ENCODE peak calls at places on chromosome 2, in nine cellular contexts. One of them, this sample, is unnamed.

GRCh38 chr2:203718087-203718486 is 11.6 kb downstream of the CD28 start:
- DNase-seq in left colon: no peak
- DNase-seq in CD4-positive, alpha-beta T cell: no peak
- DNase-seq in GM06990: peak
- DNase-seq in activated CD4-positive, alpha-beta T cell treated with anti-CD3 and anti-CD28 coated beads, Interleukin-2, amount 50 U/mL, for 24 hours: no peak
- DNase-seq in ovary: no peak
- DNase-seq in neuronal stem cell: no peak
- DNase-seq in PC-3: no peak
- DNase-seq in EH: peak
- DNase-seq in this sample: no peak

GRCh38 chr2:218892693-218893348 is 12.2 kb downstream of the WNT10A start:
- DNase-seq in left colon: peak
- DNase-seq in CD4-positive, alpha-beta T cell: peak
- DNase-seq in GM06990: peak
- DNase-seq in activated CD4-positive, alpha-beta T cell treated with anti-CD3 and anti-CD28 coated beads, Interleukin-2, amount 50 U/mL, for 24 hours: peak
- DNase-seq in ovary: peak
- DNase-seq in neuronal stem cell: peak
- DNase-seq in PC-3: peak
- DNase-seq in EH: peak
- DNase-seq in this sample: peak

GRCh38 chr2:241577413-241578122 is 19.0 kb downstream of the BOK start:
- DNase-seq in left colon: no peak
- DNase-seq in CD4-positive, alpha-beta T cell: no peak
- DNase-seq in GM06990: no peak
- DNase-seq in activated CD4-positive, alpha-beta T cell treated with anti-CD3 and anti-CD28 coated beads, Interleukin-2, amount 50 U/mL, for 24 hours: no peak
- DNase-seq in ovary: peak
- DNase-seq in neuronal stem cell: no peak
- DNase-seq in PC-3: no peak
- DNase-seq in EH: peak
- DNase-seq in this sample: peak

GRCh38 chr2:26251893-26252292 is 7.2 kb downstream of the HADHB start:
- DNase-seq in left colon: no peak
- DNase-seq in CD4-positive, alpha-beta T cell: no peak
- DNase-seq in GM06990: no peak
- DNase-seq in activated CD4-positive, alpha-beta T cell treated with anti-CD3 and anti-CD28 coated beads, Interleukin-2, amount 50 U/mL, for 24 hours: no peak
- DNase-seq in ovary: peak
- DNase-seq in neuronal stem cell: no peak
- DNase-seq in PC-3: no peak
- DNase-seq in EH: no peak
- DNase-seq in this sample: no peak

GRCh38 chr2:175729049-175729706 is 272.9 kb downstream of the LNPK start:
- DNase-seq in left colon: no peak
- DNase-seq in CD4-positive, alpha-beta T cell: no peak
- DNase-seq in GM06990: no peak
- DNase-seq in activated CD4-positive, alpha-beta T cell treated with anti-CD3 and anti-CD28 coated beads, Interleukin-2, amount 50 U/mL, for 24 hours: no peak
- DNase-seq in ovary: no peak
- DNase-seq in neuronal stem cell: no peak
- DNase-seq in PC-3: no peak
- DNase-seq in EH: no peak
- DNase-seq in this sample: no peak

GRCh38 chr2:240733803-240734495 is 42.3 kb downstream of the AQP12A start:
- DNase-seq in left colon: no peak
- DNase-seq in CD4-positive, alpha-beta T cell: no peak
- DNase-seq in GM06990: no peak
- DNase-seq in activated CD4-positive, alpha-beta T cell treated with anti-CD3 and anti-CD28 coated beads, Interleukin-2, amount 50 U/mL, for 24 hours: no peak
- DNase-seq in ovary: no peak
- DNase-seq in neuronal stem cell: no peak
- DNase-seq in PC-3: no peak
- DNase-seq in EH: no peak
- DNase-seq in this sample: no peak

GRCh38 chr2:191758420-191759199 is 80.7 kb downstream of the NABP1 start:
- DNase-seq in left colon: peak
- DNase-seq in CD4-positive, alpha-beta T cell: peak
- DNase-seq in GM06990: peak
- DNase-seq in activated CD4-positive, alpha-beta T cell treated with anti-CD3 and anti-CD28 coated beads, Interleukin-2, amount 50 U/mL, for 24 hours: no peak
- DNase-seq in ovary: no peak
- DNase-seq in neuronal stem cell: peak
- DNase-seq in PC-3: peak
- DNase-seq in EH: peak
- DNase-seq in this sample: peak

GRCh38 chr2:138503087-138503442 is 1.5 kb downstream of the SPOPL start:
- DNase-seq in left colon: no peak
- DNase-seq in CD4-positive, alpha-beta T cell: no peak
- DNase-seq in GM06990: no peak
- DNase-seq in activated CD4-positive, alpha-beta T cell treated with anti-CD3 and anti-CD28 coated beads, Interleukin-2, amount 50 U/mL, for 24 hours: no peak
- DNase-seq in ovary: no peak
- DNase-seq in neuronal stem cell: no peak
- DNase-seq in PC-3: peak
- DNase-seq in EH: no peak
- DNase-seq in this sample: no peak

GRCh38 chr2:240637116-240637900 is 12.0 kb downstream of the GPR35 start:
- DNase-seq in left colon: no peak
- DNase-seq in CD4-positive, alpha-beta T cell: no peak
- DNase-seq in GM06990: no peak
- DNase-seq in activated CD4-positive, alpha-beta T cell treated with anti-CD3 and anti-CD28 coated beads, Interleukin-2, amount 50 U/mL, for 24 hours: no peak
- DNase-seq in ovary: no peak
- DNase-seq in neuronal stem cell: no peak
- DNase-seq in PC-3: no peak
- DNase-seq in EH: no peak
- DNase-seq in this sample: peak

GRCh38 chr2:167249197-167249596 is 360.9 kb downstream of the XIRP2 start:
- DNase-seq in left colon: no peak
- DNase-seq in CD4-positive, alpha-beta T cell: no peak
- DNase-seq in GM06990: no peak
- DNase-seq in activated CD4-positive, alpha-beta T cell treated with anti-CD3 and anti-CD28 coated beads, Interleukin-2, amount 50 U/mL, for 24 hours: no peak
- DNase-seq in ovary: no peak
- DNase-seq in neuronal stem cell: no peak
- DNase-seq in PC-3: no peak
- DNase-seq in EH: no peak
- DNase-seq in this sample: no peak

GRCh38 chr2:126971481-126972271 is 73.0 kb downstream of the TEX51 start:
- DNase-seq in left colon: peak
- DNase-seq in CD4-positive, alpha-beta T cell: peak
- DNase-seq in GM06990: peak
- DNase-seq in activated CD4-positive, alpha-beta T cell treated with anti-CD3 and anti-CD28 coated beads, Interleukin-2, amount 50 U/mL, for 24 hours: peak
- DNase-seq in ovary: peak
- DNase-seq in neuronal stem cell: peak
- DNase-seq in PC-3: peak
- DNase-seq in EH: peak
- DNase-seq in this sample: peak

This sample was measured in islet precursor cell.